ENCODE peak calls at places on chromosomes 3 and 15, in five cellular contexts. Z is psoas muscle; L is CD8-positive, alpha-beta T cell; J is coronary artery; B is adrenal gland. M is an unnamed sample.

GRCh38 chr3:133962879-133963278 is 66.8 kb downstream of the SLCO2A1 start:
- DNase-seq in Z (no peak), L (no peak), J (no peak), B (no peak), M (no peak)

GRCh38 chr3:78368576-78369345 is 1328.9 kb downstream of the ROBO2 start:
- DNase-seq in Z (no peak), L (no peak), J (no peak), B (no peak), M (no peak)

GRCh38 chr3:146638718-146639117 is 33.6 kb upstream of the PLSCR5 start:
- DNase-seq in Z (no peak), L (no peak), J (no peak), B (no peak), M (no peak)

GRCh38 chr3:71580636-71581215 is 2.8 kb downstream of the FOXP1 start:
- DNase-seq in Z (no peak), L (no peak), J (no peak), B (no peak), M (no peak)

GRCh38 chr3:9033867-9034266 is 70.6 kb upstream of the RAD18 start:
- DNase-seq in Z (no peak), L (no peak), J (no peak), B (no peak), M (no peak)

GRCh38 chr3:74631771-74632170 is 17.3 kb upstream of the CNTN3 start:
- DNase-seq in Z (no peak), L (no peak), J (no peak), B (no peak), M (no peak)

GRCh38 chr15:67096536-67097294 is 31.3 kb downstream of the SMAD3 start:
- DNase-seq in Z (no peak), L (no peak), J (no peak), B (no peak), M (no peak)

GRCh38 chr3:195757371-195757770 is 36.6 kb downstream of the MUC20 start:
- DNase-seq in Z (no peak), L (no peak), J (no peak), B (no peak), M (no peak)

GRCh38 chr3:188978772-188979171 is 193.0 kb upstream of the TPRG1 start:
- DNase-seq in Z (no peak), L (no peak), J (no peak), B (no peak), M (no peak)

GRCh38 chr15:67126551-67127333 is 61.3 kb downstream of the SMAD3 start:
- DNase-seq in Z (no peak), L (no peak), J (no peak), B (no peak), M (no peak)

GRCh38 chr3:468172-468571 is 271.6 kb downstream of the CHL1 start:
- DNase-seq in Z (no peak), L (no peak), J (no peak), B (no peak), M (no peak)

GRCh38 chr3:12622335-12622734 is 41.6 kb downstream of the RAF1 start:
- DNase-seq in Z (no peak), L (no peak), J (no peak), B (no peak), M (no peak)

GRCh38 chr15:88989578-88989977 is 76.4 kb upstream of the MFGE8 start:
- DNase-seq in Z (no peak), L (no peak), J (no peak), B (no peak), M (no peak)

GRCh38 chr3:152328841-152329240 is 60.1 kb downstream of the MBNL1 start:
- DNase-seq in Z (no peak), L (no peak), J (no peak), B (no peak), M (no peak)

GRCh38 chr3:124277516-124277890 is 285.6 kb upstream of the ROPN1 start:
- DNase-seq in Z (no peak), L (no peak), J (peak), B (peak), M (no peak)
- TF ChIP-seq CTCF in Z (no peak), L (no peak), J (no peak), B (no peak), M (no peak)

DNA sequence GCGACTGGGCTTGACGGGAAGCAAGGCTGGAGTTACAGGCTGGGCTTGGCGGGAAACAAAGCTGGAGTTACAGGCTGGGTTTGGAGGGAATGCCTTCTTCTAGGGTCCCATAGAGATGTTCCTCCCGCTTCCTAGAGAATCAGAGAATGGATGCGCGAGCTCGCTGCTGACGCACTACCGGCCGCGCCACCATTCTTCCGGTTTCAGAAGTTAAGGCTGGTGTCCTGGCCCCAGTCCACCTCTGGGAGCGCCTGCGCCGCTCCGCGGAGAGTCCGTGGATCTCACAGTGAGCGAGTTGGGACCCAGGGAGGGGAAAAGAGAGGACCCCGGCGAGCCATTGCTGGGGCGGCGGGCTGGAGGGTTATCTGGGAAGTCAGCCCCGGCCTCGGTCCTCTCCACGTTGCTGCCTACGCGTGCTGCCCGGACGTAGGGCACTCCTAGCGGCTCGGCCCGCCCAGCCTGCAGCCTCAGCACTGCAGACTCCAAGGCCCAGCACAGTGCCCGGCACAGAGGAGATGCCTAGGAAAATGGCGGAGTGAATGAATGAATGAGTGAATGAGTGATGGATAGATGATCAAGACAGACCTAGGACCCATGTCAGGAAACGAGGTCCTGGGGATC is at the start of gene ZNF502:
- DNase-seq in Z (peak), L (peak), J (peak), B (peak), M (peak)
- TF ChIP-seq CTCF in Z (peak), L (peak), J (no peak), B (peak), M (peak)

DNA sequence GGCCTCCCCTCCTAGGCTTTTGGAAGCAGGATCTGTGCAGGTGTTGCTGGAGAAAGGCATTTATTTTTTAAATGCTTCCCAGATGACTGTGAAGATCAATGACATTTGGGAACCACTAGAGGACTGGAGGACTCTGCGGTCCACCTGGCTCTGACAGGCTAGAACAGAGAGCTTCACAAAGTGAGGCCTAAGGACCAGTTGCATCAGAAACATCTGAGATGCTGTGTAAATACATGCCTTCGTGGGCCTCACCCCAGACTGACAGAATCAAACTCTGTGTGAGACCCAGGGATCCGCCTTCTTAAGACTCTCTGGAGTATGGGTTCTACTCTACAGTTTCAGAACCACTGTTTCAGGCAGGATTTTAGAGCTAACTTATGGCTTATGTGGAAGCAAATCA is 105.0 kb upstream of the ICE2 start:
- DNase-seq in Z (no peak), L (no peak), J (no peak), B (no peak), M (no peak)
- TF ChIP-seq CTCF in Z (no peak), L (no peak), J (no peak), B (no peak), M (no peak)

DNA sequence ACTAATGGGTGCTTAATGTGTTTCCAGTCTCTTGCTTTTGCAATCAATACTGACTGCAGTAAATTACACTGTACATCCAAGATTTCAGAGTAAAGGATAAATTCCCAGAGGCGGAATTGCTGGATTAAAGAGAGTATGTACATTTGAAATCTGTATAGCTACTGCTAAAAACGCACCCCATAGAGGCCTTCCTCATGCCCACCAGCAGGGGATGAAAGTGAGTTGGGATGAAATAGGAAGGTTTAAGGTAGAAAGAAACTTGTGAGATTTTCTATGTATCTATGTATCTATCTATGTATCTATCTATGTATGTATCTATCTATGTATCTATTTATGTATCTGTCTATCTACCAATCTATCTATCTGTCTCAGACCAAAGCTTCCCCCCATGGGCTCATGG is 28.4 kb downstream of the TMEM44 start:
- DNase-seq in Z (no peak), L (no peak), J (no peak), B (no peak), M (no peak)
- TF ChIP-seq CTCF in Z (no peak), L (no peak), J (no peak), B (no peak), M (no peak)

GRCh38 chr3:153901152-153901551 is 220.0 kb upstream of the ARHGEF26 start:
- DNase-seq in Z (no peak), L (no peak), J (no peak), B (no peak), M (no peak)

GRCh38 chr3:153897842-153898241 is 223.3 kb upstream of the ARHGEF26 start:
- DNase-seq in Z (no peak), L (no peak), J (no peak), B (no peak), M (no peak)

GRCh38 chr3:153906366-153906765 is 214.8 kb upstream of the ARHGEF26 start:
- DNase-seq in Z (no peak), L (no peak), J (no peak), B (no peak), M (no peak)

GRCh38 chr3:153901991-153902390 is 219.2 kb upstream of the ARHGEF26 start:
- DNase-seq in Z (no peak), L (no peak), J (no peak), B (no peak), M (no peak)

GRCh38 chr3:153903430-153903829 is 217.8 kb upstream of the ARHGEF26 start:
- DNase-seq in Z (no peak), L (no peak), J (no peak), B (no peak), M (no peak)
- TF ChIP-seq CTCF in Z (no peak), L (no peak), J (no peak), B (no peak), M (no peak)

M was measured in upper lobe of left lung.